ENCODE peak calls at places on chromosomes 6 and 20, in six cellular contexts. One of them, this sample, is unnamed.

GRCh38 chr6:160093061-160093460 is 28.6 kb upstream of the SLC22A1 start:
- DNase-seq in spleen: peak
- DNase-seq in bronchial epithelial cell: no peak
- DNase-seq in esophagus squamous epithelium: no peak
- DNase-seq in left ventricle myocardium inferior: no peak
- DNase-seq in cardiac fibroblast: no peak
- DNase-seq in this sample: no peak

GRCh38 chr6:22334778-22335177 is 37.9 kb upstream of the PRL start:
- DNase-seq in esophagus squamous epithelium: no peak
- DNase-seq in bronchial epithelial cell: no peak
- DNase-seq in spleen: no peak
- DNase-seq in left ventricle myocardium inferior: no peak
- DNase-seq in cardiac fibroblast: no peak
- DNase-seq in this sample: no peak

GRCh38 chr6:16511723-16512584 is 249.3 kb downstream of the ATXN1 start:
- DNase-seq in esophagus squamous epithelium: no peak
- DNase-seq in spleen: no peak
- DNase-seq in left ventricle myocardium inferior: no peak
- DNase-seq in bronchial epithelial cell: peak
- DNase-seq in cardiac fibroblast: no peak
- DNase-seq in this sample: no peak

GRCh38 chr20:34311118-34312023 is 8.2 kb upstream of the AHCY start:
- DNase-seq in bronchial epithelial cell: no peak
- DNase-seq in esophagus squamous epithelium: no peak
- DNase-seq in cardiac fibroblast: no peak
- DNase-seq in left ventricle myocardium inferior: no peak
- DNase-seq in spleen: no peak
- DNase-seq in this sample: no peak

GRCh38 chr6:72955666-72956065 is 269.6 kb downstream of the KHDC1L start:
- DNase-seq in esophagus squamous epithelium: no peak
- DNase-seq in left ventricle myocardium inferior: no peak
- DNase-seq in bronchial epithelial cell: no peak
- DNase-seq in spleen: no peak
- DNase-seq in cardiac fibroblast: no peak
- DNase-seq in this sample: no peak

GRCh38 chr20:11917663-11918062 is at the start of gene BTBD3:
- DNase-seq in esophagus squamous epithelium: no peak
- DNase-seq in cardiac fibroblast: peak
- DNase-seq in left ventricle myocardium inferior: peak
- DNase-seq in spleen: no peak
- DNase-seq in bronchial epithelial cell: peak
- DNase-seq in this sample: no peak

GRCh38 chr20:34578040-34578439 is 19.5 kb downstream of the MAP1LC3A start:
- DNase-seq in bronchial epithelial cell: no peak
- DNase-seq in spleen: no peak
- DNase-seq in left ventricle myocardium inferior: no peak
- DNase-seq in esophagus squamous epithelium: no peak
- DNase-seq in cardiac fibroblast: peak
- DNase-seq in this sample: no peak

GRCh38 chr20:43863330-43863729 is 51.3 kb upstream of the TOX2 start:
- DNase-seq in bronchial epithelial cell: no peak
- DNase-seq in left ventricle myocardium inferior: no peak
- DNase-seq in esophagus squamous epithelium: no peak
- DNase-seq in spleen: no peak
- DNase-seq in cardiac fibroblast: no peak
- DNase-seq in this sample: no peak

GRCh38 chr6:100663219-100663863 is 198.6 kb upstream of the SIM1 start:
- DNase-seq in spleen: no peak
- DNase-seq in esophagus squamous epithelium: no peak
- DNase-seq in cardiac fibroblast: peak
- DNase-seq in bronchial epithelial cell: peak
- DNase-seq in left ventricle myocardium inferior: no peak
- DNase-seq in this sample: no peak

GRCh38 chr6:150169609-150170008 is 26.8 kb downstream of the PPP1R14C start:
- DNase-seq in left ventricle myocardium inferior: no peak
- DNase-seq in spleen: no peak
- DNase-seq in cardiac fibroblast: peak
- DNase-seq in bronchial epithelial cell: peak
- DNase-seq in esophagus squamous epithelium: no peak
- DNase-seq in this sample: no peak

GRCh38 chr6:29647927-29648642 is 8.8 kb upstream of the MOG start:
- DNase-seq in bronchial epithelial cell: peak
- DNase-seq in esophagus squamous epithelium: no peak
- DNase-seq in cardiac fibroblast: peak
- DNase-seq in left ventricle myocardium inferior: no peak
- DNase-seq in spleen: no peak
- DNase-seq in this sample: no peak

GRCh38 chr6:108562503-108562993 is 1.8 kb downstream of the FOXO3 start:
- DNase-seq in spleen: peak
- DNase-seq in cardiac fibroblast: peak
- DNase-seq in esophagus squamous epithelium: no peak
- DNase-seq in left ventricle myocardium inferior: peak
- DNase-seq in bronchial epithelial cell: peak
- DNase-seq in this sample: no peak

GRCh38 chr6:2767327-2767985 is 2.3 kb downstream of the WRNIP1 start:
- DNase-seq in cardiac fibroblast: no peak
- DNase-seq in spleen: no peak
- DNase-seq in bronchial epithelial cell: no peak
- DNase-seq in left ventricle myocardium inferior: no peak
- DNase-seq in esophagus squamous epithelium: no peak
- DNase-seq in this sample: no peak

DNA sequence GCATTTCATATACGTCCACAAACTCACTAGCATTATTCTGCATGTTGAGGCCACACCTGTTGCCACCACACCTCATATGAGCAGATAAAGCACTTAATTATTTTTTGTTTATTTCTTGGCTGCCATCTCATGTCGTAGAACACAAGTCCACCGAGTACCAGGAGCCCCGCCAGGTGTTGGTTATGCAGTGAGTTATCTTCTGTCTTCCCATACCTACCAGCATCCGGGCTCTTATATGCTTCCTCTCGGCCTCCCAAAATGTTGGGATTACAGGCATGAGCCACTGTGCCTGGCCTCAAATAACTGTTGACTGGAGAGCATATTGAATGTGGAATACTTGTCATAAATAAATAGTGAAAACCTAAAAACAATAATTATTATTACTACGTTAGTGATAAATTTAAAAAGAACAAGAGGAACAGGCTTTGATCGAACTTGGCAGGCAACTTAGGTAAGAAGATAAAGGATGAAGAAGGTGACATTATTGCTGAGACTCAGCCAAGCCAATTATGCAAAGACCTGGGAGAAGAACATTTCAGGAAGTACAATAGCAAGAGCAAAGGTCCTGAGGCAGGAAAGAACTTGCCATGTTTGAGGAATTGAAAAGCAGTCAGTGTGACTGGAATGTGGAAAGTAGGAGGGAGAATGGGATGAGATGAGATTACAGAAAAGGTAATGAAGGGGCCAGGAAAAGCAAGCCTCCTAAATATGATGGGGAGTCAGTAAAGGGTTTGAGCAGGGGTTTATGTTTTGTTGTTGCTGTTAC is 12.6 kb upstream of the SLC23A2 start:
- DNase-seq in spleen: no peak
- DNase-seq in esophagus squamous epithelium: no peak
- DNase-seq in left ventricle myocardium inferior: no peak
- DNase-seq in bronchial epithelial cell: no peak
- DNase-seq in cardiac fibroblast: no peak
- DNase-seq in this sample: no peak
- TF ChIP-seq CTCF in spleen: no peak
- TF ChIP-seq CTCF in esophagus squamous epithelium: no peak
- TF ChIP-seq CTCF in left ventricle myocardium inferior: no peak
- TF ChIP-seq CTCF in bronchial epithelial cell: no peak
- TF ChIP-seq CTCF in cardiac fibroblast: no peak
- TF ChIP-seq CTCF in this sample: no peak

GRCh38 chr6:8195040-8195713 is 92.8 kb upstream of the EEF1E1 start:
- DNase-seq in cardiac fibroblast: no peak
- DNase-seq in left ventricle myocardium inferior: no peak
- DNase-seq in bronchial epithelial cell: no peak
- DNase-seq in esophagus squamous epithelium: no peak
- DNase-seq in spleen: no peak
- DNase-seq in this sample: no peak
- TF ChIP-seq CTCF in cardiac fibroblast: no peak
- TF ChIP-seq CTCF in left ventricle myocardium inferior: no peak
- TF ChIP-seq CTCF in bronchial epithelial cell: peak
- TF ChIP-seq CTCF in esophagus squamous epithelium: no peak
- TF ChIP-seq CTCF in spleen: no peak
- TF ChIP-seq CTCF in this sample: peak

GRCh38 chr6:141057761-141058160 is 1075.0 kb upstream of the GJE1 start:
- DNase-seq in esophagus squamous epithelium: no peak
- DNase-seq in cardiac fibroblast: no peak
- DNase-seq in spleen: no peak
- DNase-seq in bronchial epithelial cell: no peak
- DNase-seq in left ventricle myocardium inferior: no peak
- DNase-seq in this sample: no peak
- TF ChIP-seq CTCF in esophagus squamous epithelium: no peak
- TF ChIP-seq CTCF in cardiac fibroblast: no peak
- TF ChIP-seq CTCF in spleen: no peak
- TF ChIP-seq CTCF in bronchial epithelial cell: no peak
- TF ChIP-seq CTCF in left ventricle myocardium inferior: no peak
- TF ChIP-seq CTCF in this sample: no peak

GRCh38 chr6:24925661-24926060 is 10.1 kb downstream of the RIPOR2 start:
- DNase-seq in esophagus squamous epithelium: no peak
- DNase-seq in cardiac fibroblast: no peak
- DNase-seq in spleen: no peak
- DNase-seq in left ventricle myocardium inferior: no peak
- DNase-seq in bronchial epithelial cell: no peak
- DNase-seq in this sample: no peak

GRCh38 chr6:24926639-24927038 is 9.1 kb downstream of the RIPOR2 start:
- DNase-seq in bronchial epithelial cell: no peak
- DNase-seq in cardiac fibroblast: no peak
- DNase-seq in spleen: no peak
- DNase-seq in left ventricle myocardium inferior: no peak
- DNase-seq in esophagus squamous epithelium: no peak
- DNase-seq in this sample: no peak

GRCh38 chr6:24927234-24927955 is 8.4 kb downstream of the RIPOR2 start:
- DNase-seq in bronchial epithelial cell: no peak
- DNase-seq in esophagus squamous epithelium: no peak
- DNase-seq in cardiac fibroblast: no peak
- DNase-seq in spleen: no peak
- DNase-seq in left ventricle myocardium inferior: no peak
- DNase-seq in this sample: no peak

GRCh38 chr6:24924956-24925355 is 10.8 kb downstream of the RIPOR2 start:
- DNase-seq in esophagus squamous epithelium: no peak
- DNase-seq in spleen: no peak
- DNase-seq in left ventricle myocardium inferior: no peak
- DNase-seq in bronchial epithelial cell: peak
- DNase-seq in cardiac fibroblast: no peak
- DNase-seq in this sample: no peak

GRCh38 chr6:24926192-24926591 is 9.6 kb downstream of the RIPOR2 start:
- DNase-seq in left ventricle myocardium inferior: no peak
- DNase-seq in esophagus squamous epithelium: no peak
- DNase-seq in spleen: no peak
- DNase-seq in bronchial epithelial cell: no peak
- DNase-seq in cardiac fibroblast: no peak
- DNase-seq in this sample: no peak
- TF ChIP-seq CTCF in left ventricle myocardium inferior: no peak
- TF ChIP-seq CTCF in esophagus squamous epithelium: no peak
- TF ChIP-seq CTCF in spleen: no peak
- TF ChIP-seq CTCF in bronchial epithelial cell: no peak
- TF ChIP-seq CTCF in cardiac fibroblast: no peak
- TF ChIP-seq CTCF in this sample: no peak

DNA sequence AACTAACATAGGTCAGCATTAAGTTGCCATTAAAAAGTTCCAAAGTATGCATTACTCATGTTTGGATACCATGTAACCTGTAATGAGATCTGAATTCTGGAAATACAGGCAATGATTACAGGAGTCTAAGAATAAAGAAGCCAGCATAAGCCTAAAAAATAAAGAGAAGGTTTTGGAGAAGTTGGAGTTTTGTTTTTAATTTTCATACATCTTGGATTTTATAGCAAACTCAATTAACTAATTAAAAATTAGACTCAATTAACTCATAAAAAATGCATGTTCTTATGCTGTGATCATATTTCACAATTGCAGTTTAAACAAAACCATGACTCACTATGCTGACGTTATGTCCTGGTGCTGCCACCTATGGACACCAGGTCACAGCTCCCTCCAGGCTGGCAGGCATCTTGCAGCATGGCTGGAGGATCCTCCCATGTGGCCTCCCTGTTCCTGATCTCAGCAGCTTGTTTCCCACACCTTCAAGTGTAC is 648.8 kb upstream of the AGPAT4 start:
- DNase-seq in spleen: no peak
- DNase-seq in esophagus squamous epithelium: no peak
- DNase-seq in cardiac fibroblast: peak
- DNase-seq in bronchial epithelial cell: peak
- DNase-seq in left ventricle myocardium inferior: peak
- DNase-seq in this sample: no peak
- TF ChIP-seq CTCF in spleen: no peak
- TF ChIP-seq CTCF in esophagus squamous epithelium: peak
- TF ChIP-seq CTCF in cardiac fibroblast: no peak
- TF ChIP-seq CTCF in bronchial epithelial cell: peak
- TF ChIP-seq CTCF in left ventricle myocardium inferior: peak
- TF ChIP-seq CTCF in this sample: no peak

This sample was measured in mesothelial cell of epicardium.